ENCODE peak calls at places on chromosome 5, in six cellular contexts. Z, P, T, A, S and L are unnamed samples.

GRCh38 chr5:179821298-179822058 is 773 bp downstream of the SQSTM1 start:
- DNase-seq in Z (peak; percentile 71), P (peak; percentile 98), T (peak; percentile 89), A (peak; percentile 97), S (peak; percentile 92), L (peak; percentile 94)

GRCh38 chr5:36740259-36740898 is 134.0 kb downstream of the SLC1A3 start:
- DNase-seq in Z (no peak), P (no peak), T (no peak), A (peak; percentile 54), S (no peak), L (no peak)

GRCh38 chr5:107300928-107301327 is 369.8 kb downstream of the EFNA5 start:
- DNase-seq in Z (no peak), P (no peak), T (peak; percentile 26), A (no peak), S (no peak), L (no peak)

GRCh38 chr5:68529581-68529980 is 314.0 kb downstream of the PIK3R1 start:
- DNase-seq in Z (no peak), P (no peak), T (no peak), A (no peak), S (no peak), L (no peak)

GRCh38 chr5:52943285-52943684 is 45.9 kb upstream of the ITGA2 start:
- DNase-seq in Z (no peak), P (no peak), T (no peak), A (no peak), S (no peak), L (no peak)

GRCh38 chr5:60036539-60036938 is 143.0 kb upstream of the PDE4D start:
- DNase-seq in Z (no peak), P (no peak), T (no peak), A (no peak), S (no peak), L (no peak)

GRCh38 chr5:173327084-173327947 is 898 bp downstream of the STC2 start:
- DNase-seq in Z (no peak), P (no peak), T (peak; percentile 20), A (peak; percentile 43), S (peak; percentile 50), L (peak; percentile 52)

GRCh38 chr5:160165137-160166068 is 46.2 kb upstream of the PWWP2A start:
- DNase-seq in Z (peak; percentile 15), P (peak; percentile 93), T (peak; percentile 98), A (peak; percentile 68), S (peak; percentile 38), L (peak; percentile 81)

GRCh38 chr5:52441768-52442167 is 345.9 kb upstream of the ITGA1 start:
- DNase-seq in Z (no peak), P (no peak), T (no peak), A (no peak), S (no peak), L (no peak)

GRCh38 chr5:95644351-95645042 is 2.1 kb upstream of the RFESD start:
- DNase-seq in Z (no peak), P (no peak), T (peak; percentile 56), A (peak; percentile 61), S (peak; percentile 67), L (peak; percentile 77)

GRCh38 chr5:55258339-55258738 is 24.9 kb upstream of the CCNO start:
- DNase-seq in Z (no peak), P (no peak), T (no peak), A (no peak), S (no peak), L (no peak)
- H3K36me3 ChIP-seq in Z (peaks cover 12% of the 10 kb centered on the region), P (peaks cover 98% of the 10 kb centered on the region), T (peaks cover 32% of the 10 kb centered on the region), A (peaks cover 11% of the 10 kb centered on the region), S (peaks cover 55% of the 10 kb centered on the region), L (no peaks in the 10 kb centered on the region)

DNA sequence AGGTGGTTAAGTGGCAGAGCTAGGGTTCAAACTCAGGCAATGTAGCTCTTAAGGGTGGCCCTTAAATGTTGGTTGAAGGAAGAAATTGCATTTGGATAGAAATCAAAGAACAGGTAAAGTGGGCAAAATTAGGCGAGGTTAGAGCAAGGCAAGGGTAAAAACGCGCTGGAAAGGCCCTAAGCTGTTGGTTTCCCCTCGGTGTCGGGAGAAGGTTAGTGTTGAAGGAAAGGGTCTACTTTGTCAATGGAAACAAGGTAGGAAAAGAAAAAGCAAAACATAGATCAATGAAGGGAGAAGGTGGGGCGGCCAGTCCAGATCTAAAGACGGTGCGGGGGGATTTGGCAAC is 431 bp downstream of the FASTKD3 start:
- DNase-seq in Z (no peak), P (no peak), T (no peak), A (no peak), S (no peak), L (no peak)
- H3K36me3 ChIP-seq in Z (no peaks in the 10 kb centered on the region), P (peaks cover 58% of the 10 kb centered on the region), T (peaks cover 2% of the 10 kb centered on the region), A (no peaks in the 10 kb centered on the region), S (peaks cover 6% of the 10 kb centered on the region), L (no peaks in the 10 kb centered on the region)

DNA sequence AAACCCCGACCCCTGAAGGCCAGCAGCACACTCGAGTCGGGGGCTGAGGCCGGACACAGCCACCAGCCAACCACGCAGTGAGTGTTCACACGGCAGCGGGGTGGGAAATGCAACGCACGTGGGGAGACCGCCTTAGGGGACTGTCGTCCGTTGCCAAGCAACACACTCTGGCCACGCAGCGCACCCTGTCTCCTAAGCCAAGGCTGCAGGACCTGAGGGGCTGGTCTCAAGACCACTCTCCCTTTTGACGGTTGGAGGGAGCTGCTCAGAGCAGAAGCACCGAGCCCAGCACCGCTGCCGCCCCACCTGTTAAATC is 7.5 kb downstream of the BRD9 start:
- DNase-seq in Z (no peak), P (no peak), T (no peak), A (no peak), S (no peak), L (no peak)
- H3K36me3 ChIP-seq in Z (peaks cover 55% of the 10 kb centered on the region), P (peaks cover 92% of the 10 kb centered on the region), T (peaks cover 60% of the 10 kb centered on the region), A (peaks cover 13% of the 10 kb centered on the region), S (peaks cover 61% of the 10 kb centered on the region), L (no peaks in the 10 kb centered on the region)

GRCh38 chr5:43171926-43172325 is 20.1 kb upstream of the NIM1K start:
- DNase-seq in Z (no peak), P (no peak), T (no peak), A (no peak), S (no peak), L (no peak)
- H3K36me3 ChIP-seq in Z (peaks cover 2% of the 10 kb centered on the region), P (peaks cover 76% of the 10 kb centered on the region), T (peaks cover 15% of the 10 kb centered on the region), A (no peaks in the 10 kb centered on the region), S (peaks cover 29% of the 10 kb centered on the region), L (no peaks in the 10 kb centered on the region)

GRCh38 chr5:134273642-134274361 is 47.9 kb upstream of the PPP2CA start:
- DNase-seq in Z (no peak), P (no peak), T (peak; percentile 70), A (no peak), S (no peak), L (no peak)

GRCh38 chr5:134268919-134269318 is 43.0 kb upstream of the PPP2CA start:
- DNase-seq in Z (no peak), P (no peak), T (no peak), A (no peak), S (no peak), L (no peak)

GRCh38 chr5:134267366-134268018 is 41.6 kb upstream of the PPP2CA start:
- DNase-seq in Z (no peak), P (no peak), T (no peak), A (no peak), S (no peak), L (no peak)

GRCh38 chr5:134268019-134268601 is 42.2 kb upstream of the PPP2CA start:
- DNase-seq in Z (no peak), P (no peak), T (no peak), A (no peak), S (no peak), L (no peak)

DNA sequence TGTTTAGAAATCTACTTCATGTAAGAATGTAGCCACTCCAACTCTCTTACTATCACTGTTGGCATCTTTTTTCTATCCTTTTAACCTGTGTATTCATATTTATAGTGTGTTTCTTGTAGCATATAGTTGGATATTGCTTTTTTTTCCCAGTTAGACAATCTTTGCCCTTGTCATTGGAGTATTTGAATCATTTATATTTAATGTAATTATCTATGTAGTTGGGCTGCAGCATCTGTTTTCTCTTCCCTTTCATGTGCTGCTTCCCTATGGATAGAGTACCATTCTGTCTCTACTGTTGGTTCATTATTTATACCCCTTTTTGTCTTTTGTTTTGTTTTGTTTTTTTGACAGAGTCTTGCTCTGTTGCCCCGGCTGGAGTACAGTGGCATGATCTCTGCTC is 45.2 kb upstream of the PPP2CA start:
- DNase-seq in Z (no peak), P (no peak), T (no peak), A (no peak), S (no peak), L (no peak)
- H3K36me3 ChIP-seq in Z (no peaks in the 10 kb centered on the region), P (no peaks in the 10 kb centered on the region), T (no peaks in the 10 kb centered on the region), A (no peaks in the 10 kb centered on the region), S (no peaks in the 10 kb centered on the region), L (no peaks in the 10 kb centered on the region)

DNA sequence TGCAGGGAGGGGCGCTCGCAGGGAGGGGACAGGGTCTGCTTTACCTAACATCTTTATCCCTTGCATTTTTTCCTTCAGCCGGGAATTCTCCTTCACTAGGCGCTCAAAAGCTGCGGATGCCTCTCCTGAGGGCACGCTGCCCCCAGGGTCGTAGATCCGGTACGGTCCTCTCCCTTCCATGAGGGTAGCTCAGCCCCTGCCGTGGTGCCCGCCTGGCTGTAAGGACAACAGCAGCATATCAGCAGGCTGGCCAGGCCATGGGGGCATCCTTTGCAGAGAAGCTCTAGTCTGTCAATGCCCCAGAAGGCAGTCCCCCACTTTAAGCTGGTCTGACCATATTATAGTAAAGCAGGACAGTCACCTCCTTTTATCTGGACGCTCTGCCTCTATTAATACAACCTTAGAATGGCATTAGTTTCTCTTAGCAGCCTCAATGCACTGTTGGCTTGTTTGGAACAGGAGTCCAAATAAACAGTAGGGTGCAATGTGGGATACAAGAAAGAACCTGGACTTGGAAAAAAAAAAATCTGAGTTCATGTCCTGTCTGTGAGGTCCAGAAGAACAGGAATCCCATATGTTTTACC is 15.8 kb downstream of the TNIP1 start:
- DNase-seq in Z (no peak), P (no peak), T (no peak), A (no peak), S (no peak), L (no peak)
- H3K36me3 ChIP-seq in Z (peaks cover 12% of the 10 kb centered on the region), P (peaks cover 37% of the 10 kb centered on the region), T (peaks cover 40% of the 10 kb centered on the region), A (peaks cover 7% of the 10 kb centered on the region), S (peaks cover 20% of the 10 kb centered on the region), L (no peaks in the 10 kb centered on the region)